ENCODE peak calls at places on chromosome 6, in ten cellular contexts. U is OCI-LY7; Q is glutamatergic neuron; W is neural progenitor cell; Z is kidney; E is CD8-positive, alpha-beta T cell; G is endothelial cell; J is right lobe of liver; L is activated CD8-positive, alpha-beta T cell treated with anti-CD3 and anti-CD28 coated beads for 36 hours; T is adrenal gland. F is an unnamed sample.
A peak's percentile ranks its signal among the peaks of the same experiment; 100 is the strongest.

GRCh38 chr6:134267917-134268361 is 50.0 kb downstream of the SGK1 start:
- DNase-seq in Q (peak; percentile 27), G (peak; percentile 19), W (peak; percentile 78), L (no peak), Z (no peak), T (no peak), E (no peak), U (no peak), J (no peak), F (no peak)

GRCh38 chr6:53741417-53741816 is 53.4 kb upstream of the LRRC1 start:
- DNase-seq in E (no peak), U (no peak), T (no peak), Q (no peak), J (no peak), L (peak; percentile 70), Z (no peak), G (no peak), W (no peak), F (no peak)

GRCh38 chr6:90544741-90545140 is 42.1 kb downstream of the MAP3K7 start:
- DNase-seq in E (no peak), Z (no peak), L (no peak), T (no peak), J (no peak), G (no peak), W (no peak), Q (no peak), U (no peak), F (no peak)

GRCh38 chr6:42505377-42505702 is 53.6 kb upstream of the TRERF1 start:
- DNase-seq in J (no peak), U (no peak), W (no peak), Q (no peak), Z (no peak), G (no peak), L (no peak), E (no peak), T (no peak), F (no peak)

GRCh38 chr6:18835976-18836375 is 448.8 kb downstream of the RNF144B start:
- DNase-seq in G (no peak), Q (no peak), W (no peak), J (no peak), U (no peak), E (no peak), Z (no peak), T (no peak), L (no peak), F (no peak)

GRCh38 chr6:152295346-152295745 is 341.8 kb downstream of the SYNE1 start:
- DNase-seq in J (no peak), U (no peak), T (no peak), Q (no peak), L (no peak), W (no peak), G (no peak), E (no peak), Z (no peak), F (no peak)

GRCh38 chr6:32940656-32941411 is at the start of gene HLA-DMB:
- DNase-seq in L (peak; percentile 69), W (peak; percentile 87), U (peak; percentile 91), Z (peak; percentile 63), Q (no peak), G (peak; percentile 47), J (no peak), E (no peak), T (peak; percentile 74), F (peak; percentile 87)

GRCh38 chr6:54491431-54491830 is 183.2 kb downstream of the TINAG start:
- DNase-seq in T (no peak), E (no peak), W (no peak), L (no peak), J (no peak), G (no peak), U (no peak), Z (no peak), Q (no peak), F (no peak)

GRCh38 chr6:161237176-161237575 is 36.7 kb downstream of the AGPAT4 start:
- DNase-seq in J (no peak), T (no peak), G (no peak), Q (no peak), L (no peak), U (no peak), E (no peak), Z (no peak), W (no peak), F (no peak)

GRCh38 chr6:125157725-125158124 is 4.2 kb downstream of the TPD52L1 start:
- DNase-seq in U (no peak), Z (no peak), Q (no peak), G (no peak), T (no peak), E (no peak), W (no peak), J (no peak), L (no peak), F (no peak)

GRCh38 chr6:125812394-125813231 is 21.9 kb downstream of the NCOA7 start:
- DNase-seq in E (no peak), Z (no peak), J (no peak), T (peak; percentile 43), U (no peak), L (no peak), G (no peak), Q (no peak), W (no peak), F (no peak)

GRCh38 chr6:36717871-36718540 is 20.4 kb downstream of the RAB44 start:
- DNase-seq in E (no peak), Z (no peak), Q (no peak), W (no peak), U (no peak), T (no peak), J (no peak), L (no peak), G (no peak), F (no peak)

GRCh38 chr6:117025310-117025709 is 148.3 kb downstream of the RFX6 start:
- DNase-seq in G (no peak), Q (no peak), W (no peak), J (no peak), Z (no peak), L (no peak), E (no peak), T (no peak), U (no peak), F (no peak)

GRCh38 chr6:34132486-34133185 is 13.3 kb downstream of the GRM4 start:
- DNase-seq in W (peak; percentile 90), J (no peak), Z (no peak), Q (no peak), G (peak; percentile 79), E (no peak), U (peak; percentile 52), L (peak; percentile 43), T (peak; percentile 34), F (peak; percentile 60)

GRCh38 chr6:71211799-71212198 is 76.8 kb upstream of the OGFRL1 start:
- DNase-seq in L (no peak), Q (no peak), T (no peak), J (no peak), Z (no peak), W (no peak), U (no peak), E (no peak), G (no peak), F (no peak)

GRCh38 chr6:21593412-21593926 is at the start of gene SOX4:
- DNase-seq in Q (peak; percentile 95), T (peak; percentile 95), Z (peak; percentile 95), G (peak; percentile 92), E (no peak), U (peak; percentile 98), L (peak; percentile 83), W (peak; percentile 98), J (peak; percentile 94), F (peak; percentile 92)

GRCh38 chr6:41021832-41022231 is 17.2 kb downstream of the UNC5CL start:
- DNase-seq in Z (no peak), W (peak; percentile 24), U (no peak), L (no peak), G (no peak), Q (no peak), E (no peak), J (no peak), T (peak; percentile 68), F (no peak)

GRCh38 chr6:92459606-92460005 is 959.8 kb downstream of the EPHA7 start:
- DNase-seq in U (no peak), Q (no peak), Z (no peak), L (no peak), G (no peak), T (no peak), J (no peak), E (no peak), W (no peak), F (no peak)
- TF ChIP-seq CTCF in U (no peak), Q (no peak), Z (no peak), L (no peak), G (no peak), T (no peak), J (no peak), E (no peak), W (no peak), F (no peak)

DNA sequence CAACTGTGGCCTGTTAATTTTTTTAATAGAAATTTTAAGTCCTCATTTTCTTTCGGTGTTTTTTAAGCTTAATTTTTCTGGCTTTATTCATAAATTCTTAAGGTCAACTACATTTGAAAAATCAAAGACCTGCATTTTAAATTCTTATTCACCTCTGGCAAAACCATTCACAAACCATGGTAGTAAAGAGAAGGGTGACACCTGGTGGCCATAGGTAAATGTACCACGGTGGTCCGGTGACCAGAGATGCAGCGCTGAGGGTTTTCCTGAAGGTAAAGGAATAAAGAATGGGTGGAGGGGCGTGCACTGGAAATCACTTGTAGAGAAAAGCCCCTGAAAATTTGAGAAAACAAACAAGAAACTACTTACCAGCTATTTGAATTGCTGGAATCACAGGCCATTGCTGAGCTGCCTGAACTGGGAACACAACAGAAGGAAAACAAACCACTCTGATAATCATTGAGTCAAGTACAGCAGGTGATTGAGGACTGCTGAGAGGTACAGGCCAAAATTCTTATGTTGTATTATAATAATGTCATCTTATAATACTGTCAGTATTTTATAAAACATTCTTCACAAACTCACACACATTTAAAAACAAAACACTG is 10.1 kb downstream of the HFE start:
- DNase-seq in E (peak; percentile 22), L (peak; percentile 77), G (peak; percentile 57), Z (no peak), T (peak; percentile 66), U (peak; percentile 78), W (peak; percentile 85), Q (peak; percentile 65), J (peak; percentile 34), F (peak; percentile 35)
- TF ChIP-seq CTCF in E (peak; percentile 91), L (peak; percentile 82), G (peak; percentile 77), Z (peak; percentile 72), T (peak; percentile 81), U (peak; percentile 99), W (peak; percentile 92), Q (peak; percentile 79), J (peak; percentile 78), F (peak; percentile 51)

DNA sequence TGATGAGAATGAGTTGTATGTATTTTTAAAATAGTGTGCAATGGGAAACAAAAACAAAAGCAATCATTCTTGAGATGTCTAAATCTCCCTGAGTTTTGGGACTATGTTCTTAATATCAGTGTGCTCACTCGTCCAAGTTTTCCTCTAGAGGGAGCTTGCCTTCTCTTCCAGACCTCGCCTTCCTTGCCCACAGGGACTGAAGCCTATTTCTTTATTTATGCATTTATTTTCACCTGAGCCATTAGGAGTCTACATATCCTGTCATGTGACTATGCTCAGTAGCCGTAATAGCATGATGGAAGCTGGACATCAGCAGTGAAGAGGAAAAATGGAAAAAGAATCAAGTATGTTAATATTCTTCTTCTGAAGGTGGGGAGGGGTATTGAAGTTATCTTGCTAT is 131.2 kb downstream of the SH3BGRL2 start:
- DNase-seq in T (no peak), W (peak; percentile 42), E (no peak), J (no peak), Z (no peak), L (no peak), U (no peak), Q (no peak), G (no peak), F (no peak)
- TF ChIP-seq CTCF in T (no peak), W (peak; percentile 62), E (no peak), J (peak; percentile 14), Z (no peak), L (no peak), U (no peak), Q (peak; percentile 13), G (no peak), F (no peak)

GRCh38 chr6:47079638-47080037 is 37.5 kb upstream of the ADGRF1 start:
- DNase-seq in G (no peak), L (no peak), Z (no peak), U (no peak), W (no peak), T (no peak), J (no peak), Q (no peak), E (no peak), F (no peak)
- TF ChIP-seq CTCF in G (peak; percentile 17), L (no peak), Z (no peak), U (peak; percentile 38), W (peak; percentile 22), T (no peak), J (no peak), Q (no peak), E (no peak), F (no peak)